ENCODE peak calls at places on chromosomes 12 and 14, in ten cellular contexts. V is cardiac muscle cell; N is right atrium auricular region; T is fibroblast of lung; M is psoas muscle; F is effector memory CD4-positive, alpha-beta T cell; U is CD8-positive, alpha-beta memory T cell; O is upper lobe of right lung; C is upper lobe of left lung; S is neural progenitor cell. H is an unnamed sample. For H3K4me1, the result is how much of the 10 kb centered on the place peaks cover.

GRCh38 chr12:118052324-118053070 is 8.5 kb downstream of the WSB2 start:
- DNase-seq in F (no peak), M (peak), C (peak), T (peak), S (no peak), O (peak), N (peak), V (no peak), U (no peak), H (peak)

GRCh38 chr12:105775351-105775750 is 363.4 kb downstream of the NUAK1 start:
- DNase-seq in U (no peak), F (no peak), C (no peak), S (no peak), M (no peak), O (no peak), T (peak), V (no peak), N (no peak), H (no peak)

GRCh38 chr14:100381386-100382105 is 58.4 kb downstream of the SLC25A47 start:
- DNase-seq in M (no peak), C (no peak), S (peak), O (no peak), U (no peak), N (no peak), V (no peak), F (no peak), T (no peak), H (no peak)

GRCh38 chr14:65117795-65118746 is 15.8 kb upstream of the MAX start:
- DNase-seq in N (no peak), V (peak), U (no peak), M (no peak), C (no peak), O (no peak), T (no peak), F (no peak), S (no peak), H (no peak)

GRCh38 chr14:63952933-63953437 is 100.2 kb downstream of the SYNE2 start:
- DNase-seq in O (no peak), U (no peak), T (no peak), M (no peak), F (no peak), N (no peak), C (no peak), V (no peak), S (no peak), H (no peak)

GRCh38 chr14:51568366-51568765 is 83.3 kb upstream of the FRMD6 start:
- DNase-seq in F (no peak), O (no peak), N (no peak), U (no peak), V (no peak), T (no peak), C (no peak), M (no peak), S (no peak), H (no peak)

GRCh38 chr14:89337912-89338311 is 79.1 kb downstream of the FOXN3 start:
- DNase-seq in T (peak), O (no peak), V (no peak), M (peak), U (no peak), N (peak), S (no peak), C (no peak), F (no peak), H (peak)

GRCh38 chr12:92602476-92602875 is 100.3 kb upstream of the PLEKHG7 start:
- DNase-seq in N (no peak), V (no peak), U (no peak), M (no peak), C (no peak), S (no peak), F (no peak), O (no peak), T (peak), H (no peak)

GRCh38 chr14:90419200-90419599 is 22.4 kb downstream of the CALM1 start:
- DNase-seq in T (peak), U (no peak), O (no peak), V (no peak), F (no peak), C (peak), S (no peak), M (peak), N (peak), H (peak)

GRCh38 chr12:24846689-24847088 is 102.2 kb downstream of the BCAT1 start:
- DNase-seq in U (no peak), F (no peak), O (no peak), N (no peak), T (no peak), S (no peak), C (no peak), V (no peak), M (no peak), H (no peak)

GRCh38 chr12:130677957-130678558 is 38.0 kb downstream of the RIMBP2 start:
- DNase-seq in M (no peak), V (no peak), T (no peak), F (no peak), O (no peak), N (no peak), S (no peak), C (peak), U (no peak), H (no peak)

GRCh38 chr14:34038358-34039057 is 87.6 kb upstream of the EGLN3 start:
- DNase-seq in C (no peak), T (no peak), M (no peak), U (no peak), V (no peak), F (no peak), S (no peak), N (no peak), O (no peak), H (no peak)

GRCh38 chr14:103107455-103107854 is 12.9 kb downstream of the EXOC3L4 start:
- DNase-seq in S (no peak), F (no peak), N (no peak), T (no peak), V (no peak), M (no peak), O (no peak), C (peak), U (no peak), H (no peak)

GRCh38 chr14:101224356-101225115 is 321.0 kb upstream of the RTL1 start:
- DNase-seq in N (peak), V (no peak), C (no peak), F (no peak), S (peak), O (no peak), U (no peak), T (no peak), M (peak), H (no peak)

GRCh38 chr12:89663577-89664357 is 44.9 kb downstream of the ATP2B1 start:
- DNase-seq in U (no peak), T (peak), S (no peak), V (no peak), M (no peak), C (no peak), N (no peak), F (no peak), O (no peak), H (no peak)

GRCh38 chr12:129717438-129717837 is 186.4 kb downstream of the TMEM132D start:
- DNase-seq in T (no peak), C (no peak), S (no peak), O (no peak), F (no peak), N (no peak), M (no peak), V (no peak), U (no peak), H (no peak)

GRCh38 chr14:23623962-23624361 is 12.2 kb upstream of the DHRS2 start:
- DNase-seq in N (no peak), T (no peak), S (no peak), F (no peak), C (no peak), V (no peak), O (no peak), M (no peak), U (no peak), H (no peak)

GRCh38 chr14:75520852-75521251 is 1.4 kb upstream of the BATF start:
- DNase-seq in C (no peak), S (no peak), O (no peak), V (no peak), F (no peak), U (no peak), M (no peak), N (no peak), T (no peak), H (no peak)

GRCh38 chr12:66063976-66064375 is 66.6 kb downstream of the LLPH start:
- DNase-seq in T (peak), U (no peak), C (no peak), V (no peak), O (no peak), N (no peak), M (no peak), F (no peak), S (no peak), H (no peak)

GRCh38 chr12:132776816-132777568 is 15.4 kb upstream of the ANKLE2 start:
- DNase-seq in O (no peak), T (peak), C (peak), V (no peak), M (peak), U (no peak), F (no peak), N (no peak), S (no peak), H (peak)

GRCh38 chr12:30515351-30515750 is 180.3 kb downstream of the IPO8 start:
- DNase-seq in V (peak), F (no peak), T (peak), M (no peak), N (no peak), C (no peak), S (peak), O (no peak), U (no peak), H (no peak)

GRCh38 chr12:58310368-58310767 is 369.0 kb downstream of the ATP23 start:
- DNase-seq in F (no peak), M (no peak), N (no peak), T (peak), U (no peak), O (no peak), S (no peak), C (no peak), V (no peak), H (no peak)

GRCh38 chr12:19382563-19382962 is 56.7 kb upstream of the AEBP2 start:
- DNase-seq in S (no peak), F (no peak), C (no peak), N (no peak), M (no peak), O (peak), T (no peak), U (no peak), V (no peak), H (no peak)

DNA sequence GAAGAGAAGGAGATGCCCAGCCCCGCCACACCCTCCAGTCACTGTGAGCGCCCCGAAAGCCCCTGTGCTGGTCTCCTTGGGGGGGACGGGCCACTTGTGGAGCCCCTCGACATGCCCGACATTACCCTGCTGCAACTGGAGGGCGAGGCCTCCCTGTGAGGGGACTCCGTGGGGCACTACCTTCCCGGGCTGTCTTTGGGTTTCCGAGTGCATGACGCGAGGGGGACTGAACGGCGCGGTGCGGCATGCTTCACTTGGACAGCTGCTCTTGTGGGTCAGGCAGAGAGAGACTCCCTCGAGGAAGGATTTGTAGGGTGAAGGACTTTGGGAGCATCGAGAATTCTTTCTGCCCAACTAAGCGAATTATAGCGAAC is 1.1 kb downstream of the CCDC184 start:
- DNase-seq in T (no peak), C (no peak), N (no peak), S (peak), U (no peak), V (no peak), O (no peak), F (no peak), M (no peak), H (no peak)
- H3K4me3 ChIP-seq in T (no peak), C (peak), N (peak), S (peak), U (no peak), V (no peak), O (peak), F (peak), M (peak), H (peak)

GRCh38 chr12:77894548-77894947 is 63.9 kb downstream of the NAV3 start:
- DNase-seq in M (no peak), O (no peak), V (no peak), S (no peak), C (no peak), F (no peak), U (no peak), T (no peak), N (no peak), H (no peak)
- H3K4me1 ChIP-seq in M (under half), O (under half), V (under half), S (under half), C (under half), F (under half), U (under half), T (under half), N (under half), H (under half)

GRCh38 chr12:96416033-96416790 is 16.0 kb upstream of the CDK17 start:
- DNase-seq in O (no peak), T (peak), V (no peak), S (no peak), U (no peak), M (no peak), F (no peak), N (no peak), C (no peak), H (no peak)

GRCh38 chr12:96419576-96420254 is 19.5 kb upstream of the CDK17 start:
- DNase-seq in T (no peak), M (no peak), V (no peak), C (no peak), S (no peak), F (no peak), O (no peak), U (no peak), N (no peak), H (no peak)

GRCh38 chr12:96422192-96422591 is 22.0 kb upstream of the CDK17 start:
- DNase-seq in V (no peak), N (no peak), M (no peak), U (no peak), S (no peak), C (no peak), T (peak), F (no peak), O (no peak), H (no peak)

GRCh38 chr12:96421014-96421413 is 20.8 kb upstream of the CDK17 start:
- DNase-seq in C (no peak), F (no peak), N (no peak), S (no peak), U (peak), M (no peak), T (no peak), O (no peak), V (no peak), H (no peak)

GRCh38 chr12:96420255-96420930 is 20.2 kb upstream of the CDK17 start:
- DNase-seq in F (no peak), N (no peak), T (no peak), C (no peak), S (no peak), U (no peak), V (no peak), O (no peak), M (no peak), H (no peak)
- H3K27ac ChIP-seq in F (no peak), N (no peak), T (peak), C (no peak), S (no peak), U (no peak), V (no peak), O (no peak), M (no peak), H (no peak)

GRCh38 chr12:116604151-116604550 is 45.0 kb downstream of the MAP1LC3B2 start:
- DNase-seq in N (no peak), C (no peak), U (no peak), V (no peak), S (no peak), O (no peak), F (no peak), M (no peak), T (no peak), H (no peak)

GRCh38 chr12:116607039-116607438 is 47.9 kb downstream of the MAP1LC3B2 start:
- DNase-seq in V (no peak), T (no peak), N (no peak), F (no peak), S (no peak), O (no peak), M (no peak), C (no peak), U (no peak), H (no peak)

GRCh38 chr12:116603516-116603915 is 44.3 kb downstream of the MAP1LC3B2 start:
- DNase-seq in M (no peak), V (peak), F (no peak), O (no peak), S (peak), N (no peak), T (no peak), U (no peak), C (no peak), H (no peak)

GRCh38 chr12:116606397-116606796 is 47.2 kb downstream of the MAP1LC3B2 start:
- DNase-seq in N (no peak), V (no peak), C (no peak), T (no peak), S (no peak), U (no peak), F (no peak), M (no peak), O (no peak), H (no peak)

GRCh38 chr12:116604883-116605641 is 45.9 kb downstream of the MAP1LC3B2 start:
- DNase-seq in U (no peak), O (no peak), S (no peak), M (no peak), V (no peak), C (no peak), F (no peak), N (no peak), T (peak), H (no peak)
- H3K4me3 ChIP-seq in U (no peak), O (peak), S (no peak), M (peak), V (no peak), C (no peak), F (no peak), N (no peak), T (peak), H (no peak)

GRCh38 chr14:53955671-53956426 is 776 bp downstream of the BMP4 start:
- DNase-seq in O (peak), S (peak), C (peak), T (peak), F (no peak), U (no peak), M (peak), V (peak), N (peak), H (peak)
- H3K4me1 ChIP-seq in O (under half), S (under half), C (under half), T (under half), F (under half), U (under half), M (under half), V (under half), N (under half), H (under half)

H was measured in heart right ventricle.